ENCODE peak calls at places on chromosomes 4 and X, in six cellular contexts. One of them, this sample, is unnamed.

GRCh38 chr4:5424901-5425300 is 283.5 kb downstream of the EVC2 start:
- DNase-seq in K562: no peak
- DNase-seq in type B pancreatic cell: no peak
- DNase-seq in fibroblast of mammary gland: no peak
- DNase-seq in cardiac muscle cell: no peak
- DNase-seq in neural progenitor cell: no peak
- DNase-seq in this sample: no peak

GRCh38 chr4:5940470-5941203 is 47.8 kb upstream of the CRMP1 start:
- DNase-seq in K562: peak; percentile 37
- DNase-seq in type B pancreatic cell: no peak
- DNase-seq in fibroblast of mammary gland: peak; percentile 15
- DNase-seq in cardiac muscle cell: peak; percentile 41
- DNase-seq in neural progenitor cell: peak; percentile 46
- DNase-seq in this sample: no peak

GRCh38 chr4:135122457-135122856 is 920.9 kb upstream of the PABPC4L start:
- DNase-seq in K562: no peak
- DNase-seq in type B pancreatic cell: no peak
- DNase-seq in fibroblast of mammary gland: no peak
- DNase-seq in cardiac muscle cell: no peak
- DNase-seq in neural progenitor cell: no peak
- DNase-seq in this sample: no peak

GRCh38 chr4:183544109-183544508 is 39.3 kb downstream of the ING2 start:
- DNase-seq in K562: no peak
- DNase-seq in type B pancreatic cell: no peak
- DNase-seq in fibroblast of mammary gland: peak; percentile 16
- DNase-seq in cardiac muscle cell: no peak
- DNase-seq in neural progenitor cell: no peak
- DNase-seq in this sample: no peak

GRCh38 chrX:125678258-125678657 is 358.6 kb downstream of the TEX13C start:
- DNase-seq in K562: no peak
- DNase-seq in type B pancreatic cell: no peak
- DNase-seq in fibroblast of mammary gland: no peak
- DNase-seq in cardiac muscle cell: no peak
- DNase-seq in neural progenitor cell: no peak
- DNase-seq in this sample: no peak

GRCh38 chr4:112898357-112899141 is 150.9 kb upstream of the ANK2 start:
- DNase-seq in K562: no peak
- DNase-seq in type B pancreatic cell: no peak
- DNase-seq in fibroblast of mammary gland: no peak
- DNase-seq in cardiac muscle cell: no peak
- DNase-seq in neural progenitor cell: peak; percentile 34
- DNase-seq in this sample: no peak

GRCh38 chr4:95549246-95550138 is 719 bp upstream of the UNC5C start:
- DNase-seq in K562: no peak
- DNase-seq in type B pancreatic cell: peak; percentile 77
- DNase-seq in fibroblast of mammary gland: no peak
- DNase-seq in cardiac muscle cell: peak; percentile 70
- DNase-seq in neural progenitor cell: peak; percentile 70
- DNase-seq in this sample: peak; percentile 55

GRCh38 chrX:150558424-150558823 is 10.0 kb upstream of the MTM1 start:
- DNase-seq in K562: no peak
- DNase-seq in type B pancreatic cell: no peak
- DNase-seq in fibroblast of mammary gland: no peak
- DNase-seq in cardiac muscle cell: no peak
- DNase-seq in neural progenitor cell: peak; percentile 49
- DNase-seq in this sample: no peak

GRCh38 chr4:99649208-99649607 is 8.4 kb downstream of the C4orf54 start:
- DNase-seq in K562: no peak
- DNase-seq in type B pancreatic cell: no peak
- DNase-seq in fibroblast of mammary gland: no peak
- DNase-seq in cardiac muscle cell: no peak
- DNase-seq in neural progenitor cell: no peak
- DNase-seq in this sample: no peak

GRCh38 chr4:184992422-184992821 is 25.9 kb upstream of the HELT start:
- DNase-seq in K562: no peak
- DNase-seq in type B pancreatic cell: no peak
- DNase-seq in fibroblast of mammary gland: no peak
- DNase-seq in cardiac muscle cell: no peak
- DNase-seq in neural progenitor cell: no peak
- DNase-seq in this sample: no peak

GRCh38 chr4:183165371-183165770 is 66.3 kb downstream of the WWC2 start:
- DNase-seq in K562: no peak
- DNase-seq in type B pancreatic cell: no peak
- DNase-seq in fibroblast of mammary gland: no peak
- DNase-seq in cardiac muscle cell: peak; percentile 49
- DNase-seq in neural progenitor cell: no peak
- DNase-seq in this sample: no peak

GRCh38 chr4:126458993-126459392 is 1144.2 kb downstream of the FAT4 start:
- DNase-seq in K562: no peak
- DNase-seq in type B pancreatic cell: no peak
- DNase-seq in fibroblast of mammary gland: peak; percentile 43
- DNase-seq in cardiac muscle cell: no peak
- DNase-seq in neural progenitor cell: no peak
- DNase-seq in this sample: no peak

GRCh38 chr4:73603307-73603710 is 16.9 kb downstream of the RASSF6 start:
- DNase-seq in K562: no peak
- DNase-seq in type B pancreatic cell: no peak
- DNase-seq in fibroblast of mammary gland: peak; percentile 89
- DNase-seq in cardiac muscle cell: peak; percentile 89
- DNase-seq in neural progenitor cell: no peak
- DNase-seq in this sample: no peak

GRCh38 chr4:101199507-101200285 is 147.6 kb downstream of the PPP3CA start:
- DNase-seq in K562: no peak
- DNase-seq in type B pancreatic cell: no peak
- DNase-seq in fibroblast of mammary gland: peak; percentile 90
- DNase-seq in cardiac muscle cell: no peak
- DNase-seq in neural progenitor cell: no peak
- DNase-seq in this sample: no peak

GRCh38 chr4:55186700-55187099 is 61.3 kb upstream of the KDR start:
- DNase-seq in K562: no peak
- DNase-seq in type B pancreatic cell: no peak
- DNase-seq in fibroblast of mammary gland: no peak
- DNase-seq in cardiac muscle cell: no peak
- DNase-seq in neural progenitor cell: peak; percentile 66
- DNase-seq in this sample: no peak

GRCh38 chrX:70289793-70290770 is at the start of the genes KIF4A and PDZD11:
- DNase-seq in K562: peak; percentile 95
- DNase-seq in type B pancreatic cell: peak; percentile 85
- DNase-seq in fibroblast of mammary gland: peak; percentile 78
- DNase-seq in cardiac muscle cell: peak; percentile 86
- DNase-seq in neural progenitor cell: peak; percentile 88
- DNase-seq in this sample: peak; percentile 80

GRCh38 chr4:52861171-52861873 is 795 bp upstream of the RASL11B start:
- DNase-seq in K562: no peak
- DNase-seq in type B pancreatic cell: no peak
- DNase-seq in fibroblast of mammary gland: no peak
- DNase-seq in cardiac muscle cell: peak; percentile 15
- DNase-seq in neural progenitor cell: peak; percentile 41
- DNase-seq in this sample: no peak

GRCh38 chr4:158169516-158169915 is 3.3 kb downstream of the GASK1B start:
- DNase-seq in K562: no peak
- DNase-seq in type B pancreatic cell: no peak
- DNase-seq in fibroblast of mammary gland: peak; percentile 46
- DNase-seq in cardiac muscle cell: peak; percentile 44
- DNase-seq in neural progenitor cell: no peak
- DNase-seq in this sample: no peak

GRCh38 chr4:53119685-53120084 is 246.2 kb downstream of the SCFD2 start:
- DNase-seq in K562: no peak
- DNase-seq in type B pancreatic cell: no peak
- DNase-seq in fibroblast of mammary gland: peak; percentile 66
- DNase-seq in cardiac muscle cell: peak; percentile 89
- DNase-seq in neural progenitor cell: peak; percentile 66
- DNase-seq in this sample: no peak

GRCh38 chr4:151719045-151719743 is 41.6 kb downstream of the GATB start:
- DNase-seq in K562: no peak
- DNase-seq in type B pancreatic cell: no peak
- DNase-seq in fibroblast of mammary gland: no peak
- DNase-seq in cardiac muscle cell: peak; percentile 78
- DNase-seq in neural progenitor cell: peak; percentile 18
- DNase-seq in this sample: no peak

GRCh38 chr4:176334066-176334465 is 14.3 kb downstream of the SPCS3 start:
- DNase-seq in K562: no peak
- DNase-seq in type B pancreatic cell: no peak
- DNase-seq in fibroblast of mammary gland: no peak
- DNase-seq in cardiac muscle cell: peak; percentile 16
- DNase-seq in neural progenitor cell: no peak
- DNase-seq in this sample: no peak

GRCh38 chr4:85823295-85823694 is 348.3 kb downstream of the ARHGAP24 start:
- DNase-seq in K562: no peak
- DNase-seq in type B pancreatic cell: no peak
- DNase-seq in fibroblast of mammary gland: peak; percentile 38
- DNase-seq in cardiac muscle cell: peak; percentile 45
- DNase-seq in neural progenitor cell: no peak
- DNase-seq in this sample: no peak

GRCh38 chr4:124065941-124066340 is 646.6 kb downstream of the ANKRD50 start:
- DNase-seq in K562: no peak
- DNase-seq in type B pancreatic cell: no peak
- DNase-seq in fibroblast of mammary gland: no peak
- DNase-seq in cardiac muscle cell: no peak
- DNase-seq in neural progenitor cell: no peak
- DNase-seq in this sample: no peak

GRCh38 chr4:120692964-120693363 is 229.6 kb downstream of the PRDM5 start:
- DNase-seq in K562: no peak
- DNase-seq in type B pancreatic cell: no peak
- DNase-seq in fibroblast of mammary gland: peak; percentile 92
- DNase-seq in cardiac muscle cell: peak; percentile 93
- DNase-seq in neural progenitor cell: no peak
- DNase-seq in this sample: no peak
- TF ChIP-seq CTCF in K562: no peak
- TF ChIP-seq CTCF in type B pancreatic cell: no peak
- TF ChIP-seq CTCF in fibroblast of mammary gland: no peak
- TF ChIP-seq CTCF in cardiac muscle cell: no peak
- TF ChIP-seq CTCF in neural progenitor cell: no peak
- TF ChIP-seq CTCF in this sample: no peak

GRCh38 chr4:70940134-70940533 is 38.0 kb downstream of the MOB1B start:
- DNase-seq in K562: no peak
- DNase-seq in type B pancreatic cell: no peak
- DNase-seq in fibroblast of mammary gland: no peak
- DNase-seq in cardiac muscle cell: no peak
- DNase-seq in neural progenitor cell: no peak
- DNase-seq in this sample: no peak
- TF ChIP-seq CTCF in K562: no peak
- TF ChIP-seq CTCF in type B pancreatic cell: peak; percentile 35
- TF ChIP-seq CTCF in fibroblast of mammary gland: no peak
- TF ChIP-seq CTCF in cardiac muscle cell: no peak
- TF ChIP-seq CTCF in neural progenitor cell: no peak
- TF ChIP-seq CTCF in this sample: no peak

GRCh38 chr4:154186035-154186434 is 305.6 kb downstream of the DCHS2 start:
- DNase-seq in K562: no peak
- DNase-seq in type B pancreatic cell: no peak
- DNase-seq in fibroblast of mammary gland: no peak
- DNase-seq in cardiac muscle cell: no peak
- DNase-seq in neural progenitor cell: no peak
- DNase-seq in this sample: no peak
- TF ChIP-seq CTCF in K562: no peak
- TF ChIP-seq CTCF in type B pancreatic cell: no peak
- TF ChIP-seq CTCF in fibroblast of mammary gland: no peak
- TF ChIP-seq CTCF in cardiac muscle cell: no peak
- TF ChIP-seq CTCF in neural progenitor cell: no peak
- TF ChIP-seq CTCF in this sample: no peak

GRCh38 chr4:81799371-81799770 is 327.7 kb upstream of the RASGEF1B start:
- DNase-seq in K562: no peak
- DNase-seq in type B pancreatic cell: no peak
- DNase-seq in fibroblast of mammary gland: no peak
- DNase-seq in cardiac muscle cell: no peak
- DNase-seq in neural progenitor cell: no peak
- DNase-seq in this sample: no peak

GRCh38 chr4:81802308-81802846 is 330.7 kb upstream of the RASGEF1B start:
- DNase-seq in K562: no peak
- DNase-seq in type B pancreatic cell: no peak
- DNase-seq in fibroblast of mammary gland: no peak
- DNase-seq in cardiac muscle cell: no peak
- DNase-seq in neural progenitor cell: no peak
- DNase-seq in this sample: no peak

GRCh38 chr4:81792521-81792920 is 320.8 kb upstream of the RASGEF1B start:
- DNase-seq in K562: no peak
- DNase-seq in type B pancreatic cell: no peak
- DNase-seq in fibroblast of mammary gland: no peak
- DNase-seq in cardiac muscle cell: no peak
- DNase-seq in neural progenitor cell: no peak
- DNase-seq in this sample: no peak

DNA sequence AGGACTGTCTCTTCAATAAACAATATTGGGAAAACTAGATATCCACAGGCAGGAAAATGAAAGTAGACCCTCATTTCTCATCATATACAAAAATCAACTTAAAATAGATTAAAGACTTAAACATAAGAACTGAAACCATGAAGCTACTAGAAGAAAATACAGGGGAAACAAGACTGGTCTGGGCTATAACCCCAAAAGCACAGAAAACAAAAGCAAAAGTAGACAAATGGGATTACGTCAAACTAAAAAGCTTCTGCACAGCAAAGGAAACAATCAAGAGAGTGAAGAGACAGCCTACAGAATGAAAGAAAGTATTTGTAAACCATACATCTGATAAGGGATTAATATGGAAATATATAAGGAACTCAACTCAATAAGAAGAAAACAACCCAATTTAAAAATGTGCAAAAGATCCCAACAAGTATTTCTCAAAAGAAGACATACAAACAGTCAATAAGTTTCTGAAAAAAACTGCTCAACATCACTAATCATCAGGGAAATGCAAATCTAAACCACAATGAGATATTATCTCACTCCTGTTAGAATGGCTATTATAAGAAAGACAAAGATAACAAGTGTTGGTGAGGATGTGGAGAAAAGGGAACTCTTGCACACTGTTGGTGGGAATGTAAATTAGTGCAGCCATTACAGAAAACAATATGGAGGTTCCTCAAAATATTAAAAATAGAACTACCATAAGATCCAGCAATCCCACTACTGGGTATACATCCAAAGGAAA is 325.3 kb upstream of the RASGEF1B start:
- DNase-seq in K562: no peak
- DNase-seq in type B pancreatic cell: no peak
- DNase-seq in fibroblast of mammary gland: no peak
- DNase-seq in cardiac muscle cell: no peak
- DNase-seq in neural progenitor cell: no peak
- DNase-seq in this sample: no peak
- TF ChIP-seq CTCF in K562: no peak
- TF ChIP-seq CTCF in type B pancreatic cell: no peak
- TF ChIP-seq CTCF in fibroblast of mammary gland: no peak
- TF ChIP-seq CTCF in cardiac muscle cell: no peak
- TF ChIP-seq CTCF in neural progenitor cell: no peak
- TF ChIP-seq CTCF in this sample: no peak

This sample was measured in endothelial cell.